ENCODE peak calls at places on chromosome 3, in eight cellular contexts. B, E, J, K, O, L, X and H are unnamed samples.

GRCh38 chr3:12948371-12948770 is 107.0 kb upstream of the RPL32 start:
- DNase-seq in L (no peak), X (no peak), J (peak), O (no peak), E (peak), K (peak), B (no peak), H (no peak)

GRCh38 chr3:98972155-98972554 is 70.7 kb upstream of the DCBLD2 start:
- DNase-seq in X (no peak), L (no peak), O (no peak), E (peak), J (peak), B (no peak), K (peak), H (no peak)

GRCh38 chr3:194808709-194809108 is 123.0 kb downstream of the FAM43A start:
- DNase-seq in B (no peak), K (peak), L (no peak), O (no peak), X (no peak), J (peak), E (peak), H (no peak)

GRCh38 chr3:10398341-10398740 is 77.4 kb upstream of the SEC13 start:
- DNase-seq in K (no peak), J (no peak), O (no peak), B (no peak), E (no peak), L (no peak), X (no peak), H (no peak)

GRCh38 chr3:128294999-128295468 is 141.8 kb downstream of the EEFSEC start:
- DNase-seq in J (no peak), L (no peak), B (no peak), O (no peak), K (no peak), X (no peak), E (no peak), H (peak)

GRCh38 chr3:177379045-177379444 is 181.8 kb upstream of the TBL1XR1 start:
- DNase-seq in O (no peak), L (no peak), K (no peak), X (no peak), J (no peak), B (peak), E (no peak), H (no peak)

GRCh38 chr3:100992086-100993033 is 861 bp downstream of the ABI3BP start:
- DNase-seq in B (no peak), L (no peak), O (no peak), E (peak), X (peak), J (peak), K (peak), H (no peak)

GRCh38 chr3:100427694-100428093 is 26.4 kb downstream of the LNP1 start:
- DNase-seq in K (no peak), L (no peak), X (peak), J (peak), E (no peak), B (no peak), O (no peak), H (no peak)

GRCh38 chr3:108524547-108524946 is 14.2 kb upstream of the MYH15 start:
- DNase-seq in L (no peak), O (no peak), J (peak), E (no peak), X (no peak), B (no peak), K (no peak), H (no peak)

GRCh38 chr3:159418571-159419526 is 569.8 kb upstream of the IL12A start:
- DNase-seq in O (no peak), B (no peak), K (peak), J (peak), X (peak), L (no peak), E (peak), H (no peak)

GRCh38 chr3:79886204-79886603 is 118.4 kb upstream of the ROBO1 start:
- DNase-seq in O (no peak), L (no peak), K (no peak), J (no peak), B (no peak), X (peak), E (no peak), H (no peak)

GRCh38 chr3:27657404-27657803 is 64.7 kb downstream of the EOMES start:
- DNase-seq in X (no peak), O (no peak), J (peak), L (no peak), K (peak), B (no peak), E (peak), H (no peak)

GRCh38 chr3:44223274-44223673 is 18.4 kb upstream of the TOPAZ1 start:
- DNase-seq in O (no peak), E (no peak), K (no peak), X (no peak), L (no peak), B (no peak), J (no peak), H (no peak)

GRCh38 chr3:11220230-11220629 is 52.0 kb upstream of the ATG7 start:
- DNase-seq in X (no peak), K (no peak), E (no peak), L (no peak), B (no peak), J (no peak), O (no peak), H (no peak)

GRCh38 chr3:161008086-161008485 is 97.1 kb downstream of the B3GALNT1 start:
- DNase-seq in K (no peak), E (peak), L (no peak), B (no peak), O (no peak), J (no peak), X (no peak), H (no peak)

GRCh38 chr3:30518201-30518864 is 88.1 kb upstream of the TGFBR2 start:
- DNase-seq in J (peak), K (no peak), O (no peak), X (peak), L (no peak), B (no peak), E (peak), H (no peak)

GRCh38 chr3:62873672-62874397 is 1.4 kb downstream of the CADPS start:
- DNase-seq in X (peak), K (no peak), L (no peak), B (no peak), J (no peak), O (peak), E (no peak), H (peak)

GRCh38 chr3:138230525-138230924 is 43.4 kb downstream of the ARMC8 start:
- DNase-seq in K (peak), O (no peak), X (no peak), J (peak), E (peak), L (no peak), B (no peak), H (no peak)

GRCh38 chr3:52704611-52705437 is 767 bp downstream of the GLT8D1 start:
- DNase-seq in K (peak), E (no peak), O (no peak), B (peak), X (peak), L (no peak), J (no peak), H (no peak)

GRCh38 chr3:24628523-24629258 is 134.0 kb upstream of the THRB start:
- DNase-seq in K (no peak), L (no peak), O (no peak), E (peak), J (no peak), B (no peak), X (peak), H (no peak)

GRCh38 chr3:167929937-167930336 is 165.8 kb downstream of the GOLIM4 start:
- DNase-seq in X (no peak), O (no peak), B (no peak), J (no peak), L (no peak), K (no peak), E (peak), H (no peak)

GRCh38 chr3:65600888-65601287 is 437.8 kb downstream of the MAGI1 start:
- DNase-seq in K (no peak), L (no peak), E (no peak), B (no peak), O (no peak), J (no peak), X (no peak), H (no peak)

GRCh38 chr3:128845119-128845518 is 34.3 kb upstream of the ACAD9 start:
- DNase-seq in L (no peak), X (no peak), B (no peak), J (no peak), K (no peak), O (no peak), E (no peak), H (no peak)

GRCh38 chr3:31043184-31043819 is 148.8 kb upstream of the GADL1 start:
- DNase-seq in J (peak), E (peak), X (no peak), B (no peak), O (no peak), K (peak), L (no peak), H (no peak)

GRCh38 chr3:128066111-128066510 is 13.9 kb downstream of the SEC61A1 start:
- DNase-seq in X (no peak), E (no peak), B (no peak), J (no peak), O (no peak), K (no peak), L (no peak), H (no peak)

GRCh38 chr3:34013818-34014576 is 215.6 kb downstream of the PDCD6IP start:
- DNase-seq in X (no peak), O (no peak), L (no peak), K (no peak), B (no peak), J (no peak), E (no peak), H (no peak)

GRCh38 chr3:153667341-153667740 is 453.8 kb upstream of the ARHGEF26 start:
- DNase-seq in B (no peak), O (no peak), X (peak), K (no peak), J (no peak), L (no peak), E (no peak), H (no peak)

GRCh38 chr3:181622365-181622764 is 89.4 kb upstream of the SOX2 start:
- DNase-seq in K (peak), E (peak), X (no peak), B (no peak), O (no peak), L (no peak), J (peak), H (no peak)

GRCh38 chr3:9846931-9847488 is 3.2 kb upstream of the RPUSD3 start:
- DNase-seq in K (no peak), E (no peak), L (no peak), B (no peak), O (peak), X (no peak), J (no peak), H (no peak)

GRCh38 chr3:106261915-106262683 is 393.3 kb upstream of the CBLB start:
- DNase-seq in J (peak), K (peak), O (no peak), X (no peak), E (no peak), B (no peak), L (no peak), H (no peak)

GRCh38 chr3:188950832-188951489 is 220.8 kb upstream of the TPRG1 start:
- DNase-seq in J (peak), K (peak), B (no peak), O (no peak), E (peak), L (no peak), X (peak), H (no peak)

GRCh38 chr3:98735761-98736269 is 27.3 kb upstream of the ST3GAL6 start:
- DNase-seq in E (peak), K (peak), J (no peak), B (no peak), L (no peak), X (no peak), O (no peak), H (no peak)

GRCh38 chr3:105369501-105370371 is 3.0 kb downstream of the ALCAM start:
- DNase-seq in O (peak), J (peak), X (peak), E (peak), L (no peak), K (peak), B (peak), H (peak)

GRCh38 chr3:48877671-48878070 is 21.0 kb downstream of the SLC25A20 start:
- DNase-seq in K (no peak), J (no peak), L (no peak), O (no peak), B (no peak), E (peak), X (no peak), H (no peak)

GRCh38 chr3:46575577-46576222 is 9.6 kb upstream of the LRRC2 start:
- DNase-seq in O (no peak), L (no peak), K (no peak), E (no peak), J (no peak), X (no peak), B (no peak), H (no peak)

GRCh38 chr3:55431041-55431440 is 56.1 kb downstream of the WNT5A start:
- DNase-seq in O (no peak), B (no peak), K (no peak), L (no peak), J (no peak), E (no peak), X (no peak), H (no peak)

GRCh38 chr3:55439657-55440405 is 47.3 kb downstream of the WNT5A start:
- DNase-seq in E (no peak), B (no peak), K (no peak), J (no peak), O (no peak), L (no peak), X (no peak), H (no peak)

GRCh38 chr3:55435446-55435845 is 51.7 kb downstream of the WNT5A start:
- DNase-seq in X (no peak), K (no peak), B (no peak), O (no peak), E (no peak), L (no peak), J (no peak), H (no peak)

GRCh38 chr3:55436644-55437043 is 50.5 kb downstream of the WNT5A start:
- DNase-seq in K (no peak), X (no peak), J (no peak), B (no peak), E (no peak), O (no peak), L (no peak), H (no peak)

GRCh38 chr3:55434789-55435188 is 52.3 kb downstream of the WNT5A start:
- DNase-seq in E (peak), J (peak), O (no peak), L (no peak), K (peak), X (no peak), B (no peak), H (no peak)
- TF ChIP-seq CTCF in E (peak), J (peak), O (peak), L (no peak), K (peak), X (peak), B (peak), H (peak)

DNA sequence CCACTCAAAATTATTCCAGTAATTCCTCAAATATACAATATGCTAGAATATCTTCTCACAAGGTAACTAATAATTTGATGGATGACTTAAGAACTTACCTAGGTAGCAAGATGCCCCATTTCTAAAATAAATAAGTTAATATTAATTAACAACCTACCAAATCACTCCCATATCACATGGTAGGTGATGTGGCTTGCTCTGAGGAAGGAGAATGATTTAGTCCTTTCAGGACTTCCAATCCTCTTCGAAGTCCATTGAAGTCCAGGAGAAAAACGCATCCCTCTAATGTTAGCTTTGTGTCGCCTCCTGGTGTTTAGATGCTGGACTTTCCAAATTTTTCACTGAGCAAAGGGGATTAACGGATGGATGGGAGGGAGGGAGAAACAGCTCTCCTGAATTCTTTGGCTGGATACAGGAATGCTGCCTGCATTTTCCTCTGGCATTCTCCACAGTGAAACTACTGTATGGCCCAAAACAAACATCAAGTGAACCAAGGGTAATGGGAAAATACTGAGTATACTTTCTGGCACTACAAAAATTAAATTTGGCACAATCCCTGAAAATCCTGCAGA is 58.6 kb downstream of the PRICKLE2 start:
- DNase-seq in O (no peak), L (no peak), B (no peak), X (no peak), K (no peak), E (no peak), J (peak), H (no peak)
- TF ChIP-seq CTCF in O (peak), L (no peak), B (no peak), X (peak), K (peak), E (peak), J (peak), H (peak)

DNA sequence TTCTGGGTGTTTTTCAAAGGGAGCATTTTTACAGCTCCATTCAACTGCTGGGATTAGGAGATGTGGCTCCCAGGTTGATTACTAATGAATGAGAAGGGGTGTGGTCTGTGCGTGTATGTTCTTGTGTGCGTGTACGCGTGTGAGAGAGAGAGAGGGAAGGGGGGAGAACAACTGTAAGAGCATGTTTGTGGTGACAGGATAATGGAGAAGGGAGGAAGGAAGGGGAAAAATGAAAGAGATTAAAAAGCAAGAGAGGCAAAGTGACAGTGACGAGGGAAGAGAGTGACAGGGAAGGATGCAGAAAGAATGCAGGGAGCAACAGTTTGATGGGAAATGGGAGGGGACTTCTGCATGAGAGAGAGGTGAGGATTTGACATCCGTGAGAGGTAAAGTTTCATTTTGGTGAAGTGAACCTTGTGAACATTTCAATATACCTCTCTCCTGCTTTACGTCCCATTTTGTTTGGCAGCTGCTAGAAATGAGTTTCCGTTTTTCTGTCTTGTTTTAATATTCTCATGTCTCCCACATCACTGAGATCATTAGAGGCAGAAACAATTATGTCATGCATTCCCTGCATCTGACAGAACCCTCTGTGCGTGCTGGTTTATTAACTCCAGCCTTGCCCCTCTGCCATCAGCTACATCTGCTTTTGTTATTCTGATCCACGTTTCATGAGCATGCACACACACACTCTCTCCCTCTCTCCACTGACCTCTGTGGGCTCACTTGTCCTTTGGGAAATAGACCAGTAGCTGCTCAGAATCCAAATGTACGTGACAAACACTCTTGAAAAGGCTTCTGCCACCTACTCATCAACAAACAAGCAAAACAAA is 161.6 kb downstream of the GAP43 start:
- DNase-seq in L (no peak), K (peak), J (peak), E (peak), B (no peak), O (no peak), X (peak), H (no peak)
- TF ChIP-seq CTCF in L (peak), K (no peak), J (no peak), E (no peak), B (no peak), O (no peak), X (no peak), H (peak)

GRCh38 chr3:76369170-76369569 is 583.8 kb upstream of the ZNF717 start:
- DNase-seq in J (no peak), L (no peak), X (peak), K (no peak), E (peak), O (no peak), B (no peak), H (no peak)
- TF ChIP-seq CTCF in J (no peak), L (no peak), X (no peak), K (no peak), E (no peak), O (no peak), B (no peak), H (peak)

GRCh38 chr3:59809750-59810444 is 760.1 kb upstream of the CFAP20DC start:
- DNase-seq in L (no peak), O (no peak), K (peak), E (peak), X (peak), B (no peak), J (peak), H (no peak)
- TF ChIP-seq CTCF in L (no peak), O (peak), K (peak), E (peak), X (peak), B (peak), J (peak), H (peak)

DNA sequence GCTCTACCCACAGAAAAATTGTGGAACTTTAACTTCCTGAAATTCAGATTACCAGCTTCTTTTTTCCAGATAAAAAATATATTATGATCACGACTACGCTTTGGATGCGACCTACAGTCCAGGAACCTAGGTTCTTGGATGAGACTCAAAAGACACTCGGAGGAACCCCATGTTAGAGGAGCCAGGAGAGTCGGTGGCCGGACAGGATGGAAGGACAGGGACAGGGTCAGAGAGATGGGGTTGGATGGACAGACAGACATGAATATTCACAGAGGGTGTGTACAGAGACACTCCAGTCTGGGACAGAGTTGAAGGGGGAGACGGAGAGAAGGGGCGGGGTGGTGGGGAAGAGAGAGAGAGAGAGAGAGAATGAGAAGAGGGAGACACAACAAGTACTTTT is 9.5 kb downstream of the FAM3D start:
- DNase-seq in E (no peak), J (no peak), X (no peak), K (no peak), L (no peak), O (no peak), B (no peak), H (no peak)
- TF ChIP-seq CTCF in E (no peak), J (no peak), X (no peak), K (no peak), L (no peak), O (no peak), B (no peak), H (no peak)

GRCh38 chr3:21216598-21216997 is 534.4 kb downstream of the ZNF385D start:
- DNase-seq in B (no peak), E (peak), J (peak), O (no peak), L (no peak), X (no peak), K (peak), H (no peak)
- TF ChIP-seq CTCF in B (no peak), E (peak), J (peak), O (no peak), L (no peak), X (no peak), K (no peak), H (peak)

GRCh38 chr3:17928502-17929145 is 186.2 kb upstream of the TBC1D5 start:
- DNase-seq in L (no peak), O (no peak), B (no peak), K (no peak), E (no peak), J (no peak), X (no peak), H (no peak)
- TF ChIP-seq CTCF in L (no peak), O (no peak), B (no peak), K (no peak), E (no peak), J (no peak), X (no peak), H (no peak)

GRCh38 chr3:18389108-18389733 is 35.9 kb downstream of the SATB1 start:
- DNase-seq in L (no peak), X (peak), B (peak), E (peak), J (peak), K (peak), O (no peak), H (no peak)
- TF ChIP-seq CTCF in L (peak), X (peak), B (peak), E (peak), J (peak), K (peak), O (peak), H (peak)